ENCODE peak calls at places on chromosomes 6 and 20, in ten cellular contexts. One of them, this sample, is unnamed.
A peak's percentile ranks its signal among the peaks of the same experiment; 100 is the strongest.

GRCh38 chr6:78770766-78771165 is 96.6 kb upstream of the IRAK1BP1 start:
- DNase-seq in NCI-H1092 treated with DMSO at 0.1 percent for 48 hours: no peak
- DNase-seq in BE2C: no peak
- DNase-seq in stimulated activated CD4-positive, alpha-beta T cell treated with anti-CD3 and anti-CD28 coated beads, Interleukin-4, amount 100 ng/mL, for 48 hours: no peak
- DNase-seq in GM23338: peak; percentile 35
- DNase-seq in ACHN: peak; percentile 3
- DNase-seq in mesendoderm: peak; percentile 25
- DNase-seq in germinal center: no peak
- DNase-seq in NCI-H1105: no peak
- DNase-seq in nucleus accumbens: no peak
- DNase-seq in this sample: peak; percentile 5

GRCh38 chr20:57389695-57390603 is 1.2 kb upstream of the RBM38 start:
- DNase-seq in NCI-H1092 treated with DMSO at 0.1 percent for 48 hours: no peak
- DNase-seq in BE2C: peak; percentile 13
- DNase-seq in stimulated activated CD4-positive, alpha-beta T cell treated with anti-CD3 and anti-CD28 coated beads, Interleukin-4, amount 100 ng/mL, for 48 hours: peak; percentile 68
- DNase-seq in GM23338: peak; percentile 60
- DNase-seq in ACHN: no peak
- DNase-seq in mesendoderm: peak; percentile 39
- DNase-seq in germinal center: peak; percentile 48
- DNase-seq in NCI-H1105: no peak
- DNase-seq in nucleus accumbens: no peak
- DNase-seq in this sample: peak; percentile 40

GRCh38 chr20:35604444-35604750 is 11.2 kb upstream of the SPAG4 start:
- DNase-seq in NCI-H1092 treated with DMSO at 0.1 percent for 48 hours: no peak
- DNase-seq in BE2C: peak; percentile 40
- DNase-seq in stimulated activated CD4-positive, alpha-beta T cell treated with anti-CD3 and anti-CD28 coated beads, Interleukin-4, amount 100 ng/mL, for 48 hours: no peak
- DNase-seq in GM23338: peak; percentile 92
- DNase-seq in ACHN: no peak
- DNase-seq in mesendoderm: peak; percentile 74
- DNase-seq in germinal center: peak; percentile 35
- DNase-seq in NCI-H1105: no peak
- DNase-seq in nucleus accumbens: no peak
- DNase-seq in this sample: peak; percentile 50

GRCh38 chr20:51541189-51542032 is 1.1 kb downstream of the NFATC2 start:
- DNase-seq in NCI-H1092 treated with DMSO at 0.1 percent for 48 hours: peak; percentile 53
- DNase-seq in BE2C: no peak
- DNase-seq in stimulated activated CD4-positive, alpha-beta T cell treated with anti-CD3 and anti-CD28 coated beads, Interleukin-4, amount 100 ng/mL, for 48 hours: peak; percentile 78
- DNase-seq in GM23338: peak; percentile 29
- DNase-seq in ACHN: no peak
- DNase-seq in mesendoderm: peak; percentile 81
- DNase-seq in germinal center: peak; percentile 45
- DNase-seq in NCI-H1105: peak; percentile 37
- DNase-seq in nucleus accumbens: peak; percentile 53
- DNase-seq in this sample: peak; percentile 94

GRCh38 chr20:6590891-6591679 is 176.4 kb upstream of the BMP2 start:
- DNase-seq in NCI-H1092 treated with DMSO at 0.1 percent for 48 hours: no peak
- DNase-seq in BE2C: no peak
- DNase-seq in stimulated activated CD4-positive, alpha-beta T cell treated with anti-CD3 and anti-CD28 coated beads, Interleukin-4, amount 100 ng/mL, for 48 hours: no peak
- DNase-seq in GM23338: no peak
- DNase-seq in ACHN: peak; percentile 57
- DNase-seq in mesendoderm: no peak
- DNase-seq in germinal center: no peak
- DNase-seq in NCI-H1105: peak; percentile 10
- DNase-seq in nucleus accumbens: no peak
- DNase-seq in this sample: no peak

GRCh38 chr6:141653590-141653989 is 479.1 kb upstream of the GJE1 start:
- DNase-seq in NCI-H1092 treated with DMSO at 0.1 percent for 48 hours: no peak
- DNase-seq in BE2C: no peak
- DNase-seq in stimulated activated CD4-positive, alpha-beta T cell treated with anti-CD3 and anti-CD28 coated beads, Interleukin-4, amount 100 ng/mL, for 48 hours: no peak
- DNase-seq in GM23338: no peak
- DNase-seq in ACHN: no peak
- DNase-seq in mesendoderm: no peak
- DNase-seq in germinal center: no peak
- DNase-seq in NCI-H1105: peak; percentile 29
- DNase-seq in nucleus accumbens: no peak
- DNase-seq in this sample: peak; percentile 6

GRCh38 chr6:72272958-72273357 is 348.9 kb upstream of the KCNQ5 start:
- DNase-seq in NCI-H1092 treated with DMSO at 0.1 percent for 48 hours: no peak
- DNase-seq in BE2C: no peak
- DNase-seq in stimulated activated CD4-positive, alpha-beta T cell treated with anti-CD3 and anti-CD28 coated beads, Interleukin-4, amount 100 ng/mL, for 48 hours: no peak
- DNase-seq in GM23338: no peak
- DNase-seq in ACHN: peak; percentile 11
- DNase-seq in mesendoderm: no peak
- DNase-seq in germinal center: no peak
- DNase-seq in NCI-H1105: no peak
- DNase-seq in nucleus accumbens: no peak
- DNase-seq in this sample: no peak

GRCh38 chr20:3068075-3068474 is 3.3 kb upstream of the OXT start:
- DNase-seq in NCI-H1092 treated with DMSO at 0.1 percent for 48 hours: no peak
- DNase-seq in BE2C: no peak
- DNase-seq in stimulated activated CD4-positive, alpha-beta T cell treated with anti-CD3 and anti-CD28 coated beads, Interleukin-4, amount 100 ng/mL, for 48 hours: no peak
- DNase-seq in GM23338: no peak
- DNase-seq in ACHN: no peak
- DNase-seq in mesendoderm: no peak
- DNase-seq in germinal center: no peak
- DNase-seq in NCI-H1105: no peak
- DNase-seq in nucleus accumbens: no peak
- DNase-seq in this sample: no peak

GRCh38 chr20:61744691-61745396 is 320.8 kb downstream of the TAF4 start:
- DNase-seq in NCI-H1092 treated with DMSO at 0.1 percent for 48 hours: no peak
- DNase-seq in BE2C: no peak
- DNase-seq in stimulated activated CD4-positive, alpha-beta T cell treated with anti-CD3 and anti-CD28 coated beads, Interleukin-4, amount 100 ng/mL, for 48 hours: no peak
- DNase-seq in GM23338: no peak
- DNase-seq in ACHN: no peak
- DNase-seq in mesendoderm: peak; percentile 49
- DNase-seq in germinal center: no peak
- DNase-seq in NCI-H1105: no peak
- DNase-seq in nucleus accumbens: no peak
- DNase-seq in this sample: peak; percentile 14

GRCh38 chr20:6665621-6666345 is 101.7 kb upstream of the BMP2 start:
- DNase-seq in NCI-H1092 treated with DMSO at 0.1 percent for 48 hours: no peak
- DNase-seq in BE2C: no peak
- DNase-seq in stimulated activated CD4-positive, alpha-beta T cell treated with anti-CD3 and anti-CD28 coated beads, Interleukin-4, amount 100 ng/mL, for 48 hours: no peak
- DNase-seq in GM23338: no peak
- DNase-seq in ACHN: no peak
- DNase-seq in mesendoderm: peak; percentile 98
- DNase-seq in germinal center: no peak
- DNase-seq in NCI-H1105: no peak
- DNase-seq in nucleus accumbens: no peak
- DNase-seq in this sample: no peak

GRCh38 chr20:688809-689208 is 13.2 kb upstream of the SCRT2 start:
- DNase-seq in NCI-H1092 treated with DMSO at 0.1 percent for 48 hours: no peak
- DNase-seq in BE2C: no peak
- DNase-seq in stimulated activated CD4-positive, alpha-beta T cell treated with anti-CD3 and anti-CD28 coated beads, Interleukin-4, amount 100 ng/mL, for 48 hours: no peak
- DNase-seq in GM23338: peak; percentile 72
- DNase-seq in ACHN: peak; percentile 6
- DNase-seq in mesendoderm: peak; percentile 77
- DNase-seq in germinal center: no peak
- DNase-seq in NCI-H1105: no peak
- DNase-seq in nucleus accumbens: no peak
- DNase-seq in this sample: no peak

GRCh38 chr20:47875302-47876025 is 90.2 kb upstream of the SULF2 start:
- DNase-seq in NCI-H1092 treated with DMSO at 0.1 percent for 48 hours: no peak
- DNase-seq in BE2C: no peak
- DNase-seq in stimulated activated CD4-positive, alpha-beta T cell treated with anti-CD3 and anti-CD28 coated beads, Interleukin-4, amount 100 ng/mL, for 48 hours: no peak
- DNase-seq in GM23338: no peak
- DNase-seq in ACHN: peak; percentile 12
- DNase-seq in mesendoderm: no peak
- DNase-seq in germinal center: no peak
- DNase-seq in NCI-H1105: no peak
- DNase-seq in nucleus accumbens: no peak
- DNase-seq in this sample: no peak

GRCh38 chr6:57432162-57432561 is 114.7 kb downstream of the PRIM2 start:
- DNase-seq in NCI-H1092 treated with DMSO at 0.1 percent for 48 hours: no peak
- DNase-seq in BE2C: no peak
- DNase-seq in stimulated activated CD4-positive, alpha-beta T cell treated with anti-CD3 and anti-CD28 coated beads, Interleukin-4, amount 100 ng/mL, for 48 hours: no peak
- DNase-seq in GM23338: no peak
- DNase-seq in ACHN: no peak
- DNase-seq in mesendoderm: no peak
- DNase-seq in germinal center: no peak
- DNase-seq in NCI-H1105: no peak
- DNase-seq in nucleus accumbens: no peak
- DNase-seq in this sample: peak; percentile 17

GRCh38 chr6:112366695-112367546 is 19.8 kb downstream of the RFPL4B start:
- DNase-seq in NCI-H1092 treated with DMSO at 0.1 percent for 48 hours: no peak
- DNase-seq in BE2C: no peak
- DNase-seq in stimulated activated CD4-positive, alpha-beta T cell treated with anti-CD3 and anti-CD28 coated beads, Interleukin-4, amount 100 ng/mL, for 48 hours: no peak
- DNase-seq in GM23338: no peak
- DNase-seq in ACHN: no peak
- DNase-seq in mesendoderm: no peak
- DNase-seq in germinal center: no peak
- DNase-seq in NCI-H1105: no peak
- DNase-seq in nucleus accumbens: no peak
- DNase-seq in this sample: no peak

GRCh38 chr6:26017567-26017966 is 55.0 kb downstream of the TRIM38 start:
- DNase-seq in NCI-H1092 treated with DMSO at 0.1 percent for 48 hours: no peak
- DNase-seq in BE2C: no peak
- DNase-seq in stimulated activated CD4-positive, alpha-beta T cell treated with anti-CD3 and anti-CD28 coated beads, Interleukin-4, amount 100 ng/mL, for 48 hours: peak; percentile 80
- DNase-seq in GM23338: peak; percentile 72
- DNase-seq in ACHN: no peak
- DNase-seq in mesendoderm: peak; percentile 95
- DNase-seq in germinal center: peak; percentile 75
- DNase-seq in NCI-H1105: no peak
- DNase-seq in nucleus accumbens: peak; percentile 47
- DNase-seq in this sample: peak; percentile 43

GRCh38 chr6:149015224-149015876 is 268.5 kb downstream of the UST start:
- DNase-seq in NCI-H1092 treated with DMSO at 0.1 percent for 48 hours: no peak
- DNase-seq in BE2C: no peak
- DNase-seq in stimulated activated CD4-positive, alpha-beta T cell treated with anti-CD3 and anti-CD28 coated beads, Interleukin-4, amount 100 ng/mL, for 48 hours: no peak
- DNase-seq in GM23338: no peak
- DNase-seq in ACHN: no peak
- DNase-seq in mesendoderm: no peak
- DNase-seq in germinal center: no peak
- DNase-seq in NCI-H1105: no peak
- DNase-seq in nucleus accumbens: no peak
- DNase-seq in this sample: no peak

GRCh38 chr6:43921548-43922422 is 151.8 kb downstream of the VEGFA start:
- DNase-seq in NCI-H1092 treated with DMSO at 0.1 percent for 48 hours: no peak
- DNase-seq in BE2C: no peak
- DNase-seq in stimulated activated CD4-positive, alpha-beta T cell treated with anti-CD3 and anti-CD28 coated beads, Interleukin-4, amount 100 ng/mL, for 48 hours: no peak
- DNase-seq in GM23338: no peak
- DNase-seq in ACHN: no peak
- DNase-seq in mesendoderm: no peak
- DNase-seq in germinal center: no peak
- DNase-seq in NCI-H1105: no peak
- DNase-seq in nucleus accumbens: no peak
- DNase-seq in this sample: no peak

GRCh38 chr20:63974402-63975200 is 4.8 kb downstream of the SAMD10 start:
- DNase-seq in NCI-H1092 treated with DMSO at 0.1 percent for 48 hours: peak; percentile 96
- DNase-seq in BE2C: no peak
- DNase-seq in stimulated activated CD4-positive, alpha-beta T cell treated with anti-CD3 and anti-CD28 coated beads, Interleukin-4, amount 100 ng/mL, for 48 hours: no peak
- DNase-seq in GM23338: no peak
- DNase-seq in ACHN: no peak
- DNase-seq in mesendoderm: no peak
- DNase-seq in germinal center: no peak
- DNase-seq in NCI-H1105: peak; percentile 23
- DNase-seq in nucleus accumbens: no peak
- DNase-seq in this sample: no peak

GRCh38 chr20:56440346-56441007 is 27.9 kb upstream of the RTF2 start:
- DNase-seq in NCI-H1092 treated with DMSO at 0.1 percent for 48 hours: no peak
- DNase-seq in BE2C: no peak
- DNase-seq in stimulated activated CD4-positive, alpha-beta T cell treated with anti-CD3 and anti-CD28 coated beads, Interleukin-4, amount 100 ng/mL, for 48 hours: peak; percentile 38
- DNase-seq in GM23338: no peak
- DNase-seq in ACHN: no peak
- DNase-seq in mesendoderm: no peak
- DNase-seq in germinal center: no peak
- DNase-seq in NCI-H1105: no peak
- DNase-seq in nucleus accumbens: no peak
- DNase-seq in this sample: peak; percentile 83

GRCh38 chr20:22346716-22347115 is 237.7 kb downstream of the FOXA2 start:
- DNase-seq in NCI-H1092 treated with DMSO at 0.1 percent for 48 hours: no peak
- DNase-seq in BE2C: no peak
- DNase-seq in stimulated activated CD4-positive, alpha-beta T cell treated with anti-CD3 and anti-CD28 coated beads, Interleukin-4, amount 100 ng/mL, for 48 hours: no peak
- DNase-seq in GM23338: no peak
- DNase-seq in ACHN: no peak
- DNase-seq in mesendoderm: no peak
- DNase-seq in germinal center: no peak
- DNase-seq in NCI-H1105: no peak
- DNase-seq in nucleus accumbens: no peak
- DNase-seq in this sample: peak; percentile 79

GRCh38 chr6:57177545-57178225 is 5.6 kb downstream of the BAG2 start:
- DNase-seq in NCI-H1092 treated with DMSO at 0.1 percent for 48 hours: no peak
- DNase-seq in BE2C: no peak
- DNase-seq in stimulated activated CD4-positive, alpha-beta T cell treated with anti-CD3 and anti-CD28 coated beads, Interleukin-4, amount 100 ng/mL, for 48 hours: no peak
- DNase-seq in GM23338: no peak
- DNase-seq in ACHN: no peak
- DNase-seq in mesendoderm: no peak
- DNase-seq in germinal center: no peak
- DNase-seq in NCI-H1105: no peak
- DNase-seq in nucleus accumbens: no peak
- DNase-seq in this sample: no peak

GRCh38 chr6:89368107-89368506 is 15.6 kb upstream of the UBE2J1 start:
- DNase-seq in NCI-H1092 treated with DMSO at 0.1 percent for 48 hours: peak; percentile 16
- DNase-seq in BE2C: peak; percentile 81
- DNase-seq in stimulated activated CD4-positive, alpha-beta T cell treated with anti-CD3 and anti-CD28 coated beads, Interleukin-4, amount 100 ng/mL, for 48 hours: peak; percentile 53
- DNase-seq in GM23338: peak; percentile 84
- DNase-seq in ACHN: peak; percentile 51
- DNase-seq in mesendoderm: peak; percentile 63
- DNase-seq in germinal center: peak; percentile 48
- DNase-seq in NCI-H1105: peak; percentile 52
- DNase-seq in nucleus accumbens: peak; percentile 39
- DNase-seq in this sample: peak; percentile 72